ENCODE peak calls at places on chromosome 7, in six cellular contexts. E is mammary epithelial cell, L is right lobe of liver, J is psoas muscle, F is IMR-90, I is OCI-LY7. Q is an unnamed sample.

GRCh38 chr7:105224884-105225651 is 163.7 kb downstream of the SRPK2 start:
- DNase-seq in F (peak; percentile 95), E (peak; percentile 91), L (no peak), I (peak; percentile 7), J (no peak), Q (peak; percentile 85)

GRCh38 chr7:12637819-12638592 is 49.4 kb upstream of the ARL4A start:
- DNase-seq in F (peak; percentile 44), J (no peak), I (no peak), L (no peak), E (no peak), Q (no peak)

GRCh38 chr7:53315986-53316385 is 280.6 kb downstream of the POM121L12 start:
- DNase-seq in E (no peak), I (no peak), F (no peak), J (no peak), L (no peak), Q (peak; percentile 9)

GRCh38 chr7:30173058-30173897 is 38.5 kb downstream of the MTURN start:
- DNase-seq in I (peak; percentile 21), L (no peak), J (peak; percentile 84), F (peak; percentile 89), E (peak; percentile 99), Q (no peak)

GRCh38 chr7:98864726-98865420 is 4.9 kb downstream of the TMEM130 start:
- DNase-seq in F (no peak), J (no peak), L (no peak), I (no peak), E (no peak), Q (no peak)

GRCh38 chr7:22672892-22673637 is 53.9 kb upstream of the IL6 start:
- DNase-seq in L (no peak), F (peak; percentile 46), E (no peak), I (no peak), J (no peak), Q (no peak)

GRCh38 chr7:99409814-99410213 is 1.0 kb downstream of the BUD31 start:
- DNase-seq in I (no peak), E (no peak), J (no peak), F (no peak), L (no peak), Q (no peak)

GRCh38 chr7:100573691-100574361 is at the start of gene SAP25:
- DNase-seq in I (no peak), L (no peak), F (no peak), E (no peak), J (no peak), Q (no peak)

GRCh38 chr7:4758791-4759190 is 16.6 kb upstream of the AP5Z1 start:
- DNase-seq in L (no peak), I (no peak), J (no peak), E (no peak), F (no peak), Q (no peak)

GRCh38 chr7:7331523-7331922 is 149.2 kb downstream of the C1GALT1 start:
- DNase-seq in L (no peak), E (no peak), F (no peak), J (no peak), I (no peak), Q (no peak)

GRCh38 chr7:129889133-129889854 is 63.5 kb downstream of the UBE2H start:
- DNase-seq in I (no peak), L (no peak), F (peak; percentile 17), E (no peak), J (no peak), Q (no peak)
- H3K27ac ChIP-seq in I (no peak overlapping the region), L (no peak overlapping the region), F (no peak overlapping the region), E (no peak overlapping the region), J (peak overlapping the region; percentile 25), Q (no peak overlapping the region)

GRCh38 chr7:116788542-116789197 is 73.7 kb upstream of the CAPZA2 start:
- DNase-seq in I (no peak), F (peak; percentile 58), L (no peak), E (no peak), J (no peak), Q (no peak)

GRCh38 chr7:116784647-116785046 is 77.7 kb upstream of the CAPZA2 start:
- DNase-seq in L (no peak), F (no peak), E (no peak), I (no peak), J (no peak), Q (no peak)

GRCh38 chr7:116785851-116786250 is 76.5 kb upstream of the CAPZA2 start:
- DNase-seq in L (no peak), J (no peak), I (no peak), F (no peak), E (no peak), Q (no peak)

GRCh38 chr7:116787881-116788280 is 74.5 kb upstream of the CAPZA2 start:
- DNase-seq in J (no peak), L (no peak), E (no peak), F (no peak), I (no peak), Q (no peak)

DNA sequence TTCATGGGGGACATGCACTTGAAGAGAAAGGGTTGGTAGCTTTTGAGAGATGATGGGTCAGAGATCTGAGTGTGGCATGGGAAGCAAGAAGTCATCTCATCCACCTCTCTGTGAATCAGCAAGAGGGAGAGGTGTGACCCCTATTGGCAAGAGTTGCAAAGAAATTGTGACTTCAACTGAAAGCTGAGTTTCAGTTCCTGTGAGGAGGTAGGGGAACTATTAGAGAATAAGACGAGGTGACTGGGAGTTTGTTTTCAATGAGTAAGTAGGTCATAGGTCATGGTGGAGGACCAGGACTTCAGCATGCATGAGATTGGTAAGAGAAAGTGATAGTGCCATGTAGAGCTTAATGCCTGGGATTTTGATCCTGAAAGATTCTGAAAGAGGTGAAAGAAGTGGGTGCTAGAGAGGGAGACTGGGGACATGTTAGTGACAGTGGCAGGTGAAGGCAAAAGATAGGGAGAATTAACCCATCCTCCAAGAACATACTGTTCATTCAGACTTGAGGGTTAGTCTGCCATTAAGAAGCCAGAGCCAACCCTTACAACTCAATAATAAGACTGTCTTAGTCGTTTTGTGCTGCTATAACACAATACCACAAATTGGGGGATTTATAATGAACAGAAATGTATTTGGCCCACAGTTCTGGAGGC is 75.5 kb upstream of the CAPZA2 start:
- DNase-seq in J (no peak), E (peak; percentile 70), L (no peak), F (peak; percentile 46), I (peak; percentile 36), Q (peak; percentile 76)
- TF ChIP-seq CTCF in J (peak; percentile 6), E (peak; percentile 37), L (peak; percentile 36), F (peak; percentile 46), I (peak; percentile 69), Q (peak; percentile 33)

GRCh38 chr7:157585113-157585861 is 248.5 kb downstream of the DNAJB6 start:
- DNase-seq in I (peak; percentile 45), E (no peak), F (no peak), L (no peak), J (no peak), Q (no peak)
- H3K9me3 ChIP-seq in I (no peaks in the 10 kb centered on the region), E (peaks cover 21% of the 10 kb centered on the region), F (peaks cover 52% of the 10 kb centered on the region), L (no peaks in the 10 kb centered on the region), J (no peaks in the 10 kb centered on the region), Q (no peaks in the 10 kb centered on the region)

GRCh38 chr7:134787064-134787463 is 7.6 kb downstream of the CALD1 start:
- DNase-seq in L (no peak), I (no peak), J (no peak), F (no peak), E (no peak), Q (no peak)
- H3K27ac ChIP-seq in L (no peak overlapping the region), I (no peak overlapping the region), J (peak overlapping the region; percentile 5), F (peak overlapping the region; percentile 48), E (no peak overlapping the region), Q (no peak overlapping the region)

GRCh38 chr7:133436014-133436428 is 183.1 kb downstream of the EXOC4 start:
- DNase-seq in E (peak; percentile 75), L (no peak), I (no peak), F (peak; percentile 79), J (no peak), Q (peak; percentile 83)

GRCh38 chr7:133433165-133433812 is 180.4 kb downstream of the EXOC4 start:
- DNase-seq in I (no peak), E (no peak), L (no peak), F (no peak), J (no peak), Q (no peak)

GRCh38 chr7:133431134-133431711 is 178.3 kb downstream of the EXOC4 start:
- DNase-seq in L (no peak), J (no peak), I (no peak), E (peak; percentile 59), F (no peak), Q (no peak)

GRCh38 chr7:133437544-133437943 is 184.7 kb downstream of the EXOC4 start:
- DNase-seq in I (no peak), F (no peak), E (no peak), L (no peak), J (no peak), Q (no peak)

DNA sequence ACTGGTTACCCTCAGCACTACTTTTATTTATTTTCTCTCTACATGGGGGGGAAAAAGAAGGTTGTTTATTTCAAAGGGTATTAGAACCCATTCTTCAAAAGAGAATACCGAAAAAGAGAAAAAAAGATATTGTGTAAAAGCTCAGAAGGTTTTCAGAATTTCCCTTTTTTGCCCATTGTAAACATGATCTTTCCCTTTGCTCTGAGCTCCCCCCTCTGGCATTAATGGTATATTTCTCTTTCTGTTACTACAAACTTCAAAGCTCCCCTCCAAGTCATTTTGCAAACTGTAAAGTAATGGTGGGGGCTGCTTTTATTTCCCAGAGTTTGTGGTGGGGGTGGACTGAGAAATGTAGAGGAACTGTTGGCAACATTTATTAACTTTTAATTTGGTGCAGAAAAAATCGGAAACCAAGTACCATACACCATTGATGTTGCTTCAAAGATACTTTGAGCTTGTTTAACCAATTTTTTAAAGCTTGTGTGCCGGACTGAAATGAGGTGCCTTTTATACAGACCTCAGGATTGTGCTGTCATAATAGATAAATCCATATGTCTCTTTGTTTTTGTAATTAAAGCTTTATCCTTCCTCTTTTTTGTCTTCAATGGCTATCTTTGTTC is 181.5 kb downstream of the EXOC4 start:
- DNase-seq in L (no peak), I (peak; percentile 9), J (no peak), E (peak; percentile 8), F (peak; percentile 49), Q (peak; percentile 65)
- TF ChIP-seq CTCF in L (peak; percentile 39), I (peak; percentile 73), J (peak; percentile 48), E (peak; percentile 55), F (peak; percentile 73), Q (peak; percentile 33)

GRCh38 chr7:117085275-117085674 is 132.0 kb downstream of the ST7 start:
- DNase-seq in I (no peak), J (no peak), E (peak; percentile 58), L (no peak), F (no peak), Q (no peak)

GRCh38 chr7:117088623-117089199 is 135.4 kb downstream of the ST7 start:
- DNase-seq in E (no peak), J (no peak), F (no peak), I (no peak), L (no peak), Q (no peak)

GRCh38 chr7:117085769-117086463 is 132.6 kb downstream of the ST7 start:
- DNase-seq in J (no peak), L (no peak), E (peak; percentile 52), F (peak; percentile 54), I (no peak), Q (no peak)

GRCh38 chr7:117086788-117087187 is 133.5 kb downstream of the ST7 start:
- DNase-seq in I (no peak), F (no peak), L (no peak), J (no peak), E (no peak), Q (no peak)

GRCh38 chr7:117087639-117088396 is 134.5 kb downstream of the ST7 start:
- DNase-seq in E (no peak), I (no peak), L (no peak), J (no peak), F (no peak), Q (no peak)
- H3K9me3 ChIP-seq in E (no peaks in the 10 kb centered on the region), I (no peaks in the 10 kb centered on the region), L (no peaks in the 10 kb centered on the region), J (no peaks in the 10 kb centered on the region), F (no peaks in the 10 kb centered on the region), Q (no peaks in the 10 kb centered on the region)

Q was measured in endothelial cell of umbilical vein.